ENCODE peak calls at places on chromosomes 7 and 10, in eight cellular contexts. Q, E, V, R, G, X, D and C are unnamed samples.

GRCh38 chr7:75823198-75823910 is 9.7 kb upstream of the CCL24 start:
- DNase-seq in Q (no peak), E (no peak), V (no peak), R (no peak), G (no peak), X (no peak), D (no peak), C (no peak)

GRCh38 chr10:43076311-43076875 is 476 bp upstream of the RET start:
- DNase-seq in Q (no peak), E (no peak), V (no peak), R (peak), G (no peak), X (peak), D (no peak), C (no peak)

GRCh38 chr7:28813238-28813962 is 144.7 kb downstream of the TRIL start:
- DNase-seq in Q (no peak), E (no peak), V (no peak), R (no peak), G (no peak), X (no peak), D (no peak), C (peak)

GRCh38 chr7:20742913-20743312 is 43.8 kb downstream of the SP8 start:
- DNase-seq in Q (no peak), E (no peak), V (no peak), R (no peak), G (no peak), X (no peak), D (no peak), C (no peak)

GRCh38 chr10:84008878-84009277 is 130.4 kb upstream of the GHITM start:
- DNase-seq in Q (peak), E (peak), V (peak), R (no peak), G (no peak), X (peak), D (no peak), C (peak)

GRCh38 chr7:129163875-129164544 is 19.5 kb downstream of the TSPAN33 start:
- DNase-seq in Q (peak), E (peak), V (peak), R (peak), G (no peak), X (no peak), D (no peak), C (peak)

GRCh38 chr7:4158826-4159225 is 523.3 kb upstream of the FOXK1 start:
- DNase-seq in Q (no peak), E (no peak), V (no peak), R (no peak), G (no peak), X (no peak), D (no peak), C (no peak)

GRCh38 chr10:47291682-47292081 is 8.3 kb upstream of the GDF10 start:
- DNase-seq in Q (no peak), E (no peak), V (no peak), R (no peak), G (peak), X (no peak), D (no peak), C (no peak)

GRCh38 chr10:19702215-19702614 is 114.0 kb upstream of the PLXDC2 start:
- DNase-seq in Q (peak), E (peak), V (peak), R (peak), G (no peak), X (no peak), D (no peak), C (no peak)

GRCh38 chr10:97948822-97949221 is 81.6 kb downstream of the CRTAC1 start:
- DNase-seq in Q (no peak), E (no peak), V (no peak), R (no peak), G (no peak), X (no peak), D (no peak), C (no peak)